ENCODE peak calls at places on chromosomes 6 and 20, in six cellular contexts. Y, V, O, U, D and M are unnamed samples.
A peak's percentile ranks its signal among the peaks of the same experiment; 100 is the strongest.

GRCh38 chr6:149565539-149566371 is 420 bp upstream of the GINM1 start:
- DNase-seq in Y (peak; percentile 91), V (peak; percentile 94), O (peak; percentile 94), U (peak; percentile 99), D (peak; percentile 95), M (peak; percentile 91)

GRCh38 chr6:134680021-134680420 is 269.9 kb downstream of the ALDH8A1 start:
- DNase-seq in Y (no peak), V (no peak), O (no peak), U (no peak), D (no peak), M (no peak)

GRCh38 chr20:23078351-23078993 is 7.7 kb downstream of the CD93 start:
- DNase-seq in Y (no peak), V (peak; percentile 87), O (no peak), U (no peak), D (no peak), M (no peak)

GRCh38 chr6:6395581-6396197 is 75.2 kb upstream of the F13A1 start:
- DNase-seq in Y (no peak), V (no peak), O (peak; percentile 7), U (no peak), D (no peak), M (no peak)

GRCh38 chr6:136593748-136594490 is 43.7 kb upstream of the MAP7 start:
- DNase-seq in Y (peak; percentile 16), V (peak; percentile 96), O (peak; percentile 20), U (no peak), D (peak; percentile 98), M (no peak)

GRCh38 chr20:50520222-50520877 is 10.2 kb downstream of the PTPN1 start:
- DNase-seq in Y (no peak), V (no peak), O (no peak), U (no peak), D (no peak), M (no peak)

GRCh38 chr20:37911262-37911661 is 8.3 kb downstream of the VSTM2L start:
- DNase-seq in Y (no peak), V (no peak), O (no peak), U (no peak), D (no peak), M (no peak)

GRCh38 chr20:54981181-54981580 is 505.8 kb downstream of the DOK5 start:
- DNase-seq in Y (no peak), V (no peak), O (no peak), U (no peak), D (no peak), M (no peak)

GRCh38 chr6:69179681-69180080 is 544.6 kb downstream of the ADGRB3 start:
- DNase-seq in Y (no peak), V (peak; percentile 37), O (no peak), U (no peak), D (peak; percentile 21), M (no peak)

GRCh38 chr6:158223926-158224325 is 55.8 kb downstream of the GTF2H5 start:
- DNase-seq in Y (no peak), V (no peak), O (no peak), U (no peak), D (no peak), M (no peak)

GRCh38 chr6:13787146-13787545 is 27.2 kb downstream of the MCUR1 start:
- DNase-seq in Y (no peak), V (no peak), O (no peak), U (no peak), D (no peak), M (peak; percentile 40)

GRCh38 chr20:15199698-15200097 is 862.3 kb upstream of the FLRT3 start:
- DNase-seq in Y (no peak), V (no peak), O (no peak), U (no peak), D (no peak), M (no peak)

GRCh38 chr6:79040083-79040482 is 38.0 kb downstream of the PHIP start:
- DNase-seq in Y (no peak), V (peak; percentile 43), O (no peak), U (no peak), D (peak; percentile 9), M (no peak)

GRCh38 chr6:169779092-169779815 is 27.8 kb downstream of the ERMARD start:
- DNase-seq in Y (no peak), V (no peak), O (no peak), U (no peak), D (no peak), M (no peak)

GRCh38 chr6:2037230-2037926 is 208.0 kb downstream of the GMDS start:
- DNase-seq in Y (no peak), V (peak; percentile 61), O (no peak), U (no peak), D (peak; percentile 14), M (no peak)

GRCh38 chr20:38331245-38331644 is 15.0 kb upstream of the LBP start:
- DNase-seq in Y (no peak), V (no peak), O (no peak), U (no peak), D (no peak), M (no peak)

GRCh38 chr6:27091661-27092315 is 155.7 kb upstream of the PRSS16 start:
- DNase-seq in Y (peak; percentile 86), V (peak; percentile 85), O (no peak), U (no peak), D (peak; percentile 88), M (peak; percentile 77)

GRCh38 chr6:109743739-109744138 is 52.6 kb downstream of the FIG4 start:
- DNase-seq in Y (no peak), V (peak; percentile 57), O (no peak), U (no peak), D (peak; percentile 62), M (no peak)

GRCh38 chr6:161272600-161273355 is 1.1 kb downstream of the AGPAT4 start:
- DNase-seq in Y (peak; percentile 3), V (peak; percentile 64), O (peak; percentile 51), U (no peak), D (peak; percentile 15), M (peak; percentile 76)

GRCh38 chr20:34190262-34190661 is 51.0 kb upstream of the ASIP start:
- DNase-seq in Y (no peak), V (no peak), O (no peak), U (no peak), D (no peak), M (no peak)

GRCh38 chr6:142975272-142975805 is 30.4 kb upstream of the HIVEP2 start:
- DNase-seq in Y (no peak), V (no peak), O (no peak), U (no peak), D (no peak), M (no peak)

GRCh38 chr6:41706876-41707564 is 28.4 kb downstream of the TFEB start:
- DNase-seq in Y (no peak), V (peak; percentile 72), O (no peak), U (no peak), D (peak; percentile 43), M (no peak)

GRCh38 chr20:39778847-39779641 is 816.9 kb downstream of the DHX35 start:
- DNase-seq in Y (no peak), V (peak; percentile 15), O (peak; percentile 26), U (no peak), D (no peak), M (no peak)

GRCh38 chr6:21556968-21557721 is 36.4 kb upstream of the SOX4 start:
- DNase-seq in Y (no peak), V (no peak), O (peak; percentile 44), U (no peak), D (no peak), M (no peak)

GRCh38 chr6:168828800-168829199 is 387.8 kb downstream of the SMOC2 start:
- DNase-seq in Y (no peak), V (no peak), O (no peak), U (no peak), D (no peak), M (no peak)

GRCh38 chr6:127518710-127519468 is at the start of gene MTCL3:
- DNase-seq in Y (no peak), V (peak; percentile 68), O (peak; percentile 36), U (peak; percentile 21), D (peak; percentile 5), M (no peak)

GRCh38 chr6:15276036-15276435 is 30.2 kb downstream of the JARID2 start:
- DNase-seq in Y (no peak), V (no peak), O (no peak), U (no peak), D (no peak), M (no peak)
- H3K4me3 ChIP-seq in Y (no peak overlapping the region), V (no peak overlapping the region), O (no peak overlapping the region), U (no peak overlapping the region), D (no peak overlapping the region), M (no peak overlapping the region)

GRCh38 chr20:47041500-47041899 is 146.9 kb downstream of the EYA2 start:
- DNase-seq in Y (no peak), V (no peak), O (no peak), U (no peak), D (no peak), M (no peak)
- H3K9me3 ChIP-seq in Y (no peaks in the 10 kb centered on the region), V (no peaks in the 10 kb centered on the region), O (no peaks in the 10 kb centered on the region), U (peaks cover 5% of the 10 kb centered on the region), D (no peaks in the 10 kb centered on the region), M (no peaks in the 10 kb centered on the region)

DNA sequence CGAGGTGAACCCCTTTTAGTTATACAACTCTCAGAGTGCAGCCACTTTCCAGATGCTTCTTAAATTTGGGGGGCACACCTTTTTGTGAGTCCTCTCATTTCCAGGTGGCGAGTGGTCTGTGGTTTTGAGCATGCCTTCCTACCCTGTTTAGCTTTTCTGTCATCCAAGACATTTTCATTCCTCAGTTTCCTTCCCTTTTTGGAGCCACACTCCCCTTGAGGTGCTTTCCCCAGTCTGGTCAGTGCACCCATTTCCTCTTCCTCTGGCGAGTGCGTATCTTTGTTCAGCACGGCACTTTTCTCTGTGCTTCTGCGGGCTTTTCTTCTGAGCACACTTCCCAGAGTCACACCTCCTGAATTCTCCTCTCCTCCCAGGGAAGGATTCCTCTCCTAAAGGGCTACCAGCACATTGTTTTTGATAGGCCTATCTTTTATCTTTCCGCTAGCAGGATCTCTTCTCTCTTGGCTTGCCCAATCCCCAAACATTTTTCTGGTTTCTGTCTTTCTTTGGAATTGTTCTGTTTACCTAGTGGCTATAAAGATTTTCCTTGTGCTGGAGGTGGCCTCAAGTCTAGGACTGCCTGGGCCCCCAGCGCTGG is 1.4 kb downstream of the PHF20 start:
- DNase-seq in Y (no peak), V (no peak), O (no peak), U (no peak), D (no peak), M (peak; percentile 49)
- H3K4me3 ChIP-seq in Y (peak overlapping the region; percentile 83), V (peak overlapping the region; percentile 87), O (no peak overlapping the region), U (no peak overlapping the region), D (peak overlapping the region; percentile 81), M (peak overlapping the region; percentile 62)

GRCh38 chr20:13226367-13226766 is 5.3 kb downstream of the ISM1 start:
- DNase-seq in Y (no peak), V (no peak), O (no peak), U (no peak), D (no peak), M (no peak)
- H3K9me3 ChIP-seq in Y (no peaks in the 10 kb centered on the region), V (no peaks in the 10 kb centered on the region), O (no peaks in the 10 kb centered on the region), U (no peaks in the 10 kb centered on the region), D (no peaks in the 10 kb centered on the region), M (no peaks in the 10 kb centered on the region)

DNA sequence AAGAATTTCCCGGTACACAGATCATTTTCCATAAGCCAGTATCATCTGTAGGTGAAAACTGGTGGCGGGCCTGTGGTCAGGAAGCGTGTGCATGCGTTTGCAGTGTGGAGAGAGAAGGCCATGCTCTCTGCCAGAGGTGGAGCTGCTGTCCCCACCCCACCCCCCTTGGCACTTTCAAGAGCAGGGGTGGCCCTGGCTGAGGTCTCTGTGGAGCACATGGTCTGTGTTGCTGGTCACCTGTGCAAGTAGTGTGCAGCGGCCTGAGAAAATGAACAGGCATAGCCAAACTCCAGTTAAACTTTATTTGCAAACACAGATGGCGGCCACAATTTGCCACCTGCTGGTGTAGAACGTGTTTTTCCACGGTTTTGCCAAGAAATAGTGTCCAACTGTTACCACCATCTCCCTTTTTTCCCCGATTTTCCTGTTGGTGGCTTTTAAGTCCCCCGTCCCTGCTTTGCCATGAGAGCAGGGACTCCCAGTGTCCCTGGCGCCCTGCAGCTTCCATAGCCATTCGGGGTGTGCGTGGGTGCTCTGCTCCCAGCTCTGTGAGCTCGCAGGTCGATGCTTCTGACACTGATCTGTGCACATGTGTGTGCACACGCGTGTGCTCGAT is 2.5 kb downstream of the ADRM1 start:
- DNase-seq in Y (no peak), V (no peak), O (peak; percentile 88), U (no peak), D (peak; percentile 32), M (no peak)
- H3K4me3 ChIP-seq in Y (peak overlapping the region; percentile 99), V (no peak overlapping the region), O (no peak overlapping the region), U (no peak overlapping the region), D (peak overlapping the region; percentile 88), M (no peak overlapping the region)